ENCODE peak calls at places on chromosomes 3 and 15, in eight cellular contexts. B is mucosa of gallbladder; Z is adipocyte; R is activated CD4-positive, alpha-beta T cell treated with anti-CD3 and anti-CD28 coated beads, Interleukin-2, amount 10 ng/mL, durations not matched to agents 7 days and 5 days; N is activated gamma-delta T cell treated with Interleukin-2 at 50 U/mL for 16 hours; E is stimulated activated CD8-positive, alpha-beta memory T cell treated with anti-CD3 and anti-CD28 coated beads, Interleukin-7, amount 100 ng/mL, for 1 hour; I is dorsolateral prefrontal cortex; U is astrocyte of the spinal cord. O is an unnamed sample.

GRCh38 chr3:120018299-120018698 is 75.9 kb downstream of the GSK3B start:
- DNase-seq in B (no peak), Z (no peak), R (no peak), N (no peak), E (no peak), I (no peak), U (no peak), O (no peak)

GRCh38 chr3:1087066-1087555 is 5.7 kb upstream of the CNTN6 start:
- DNase-seq in B (peak; percentile 83), Z (peak; percentile 29), R (no peak), N (no peak), E (no peak), I (no peak), U (peak; percentile 95), O (peak; percentile 23)

GRCh38 chr3:85760342-85760741 is 801.6 kb downstream of the CADM2 start:
- DNase-seq in B (no peak), Z (no peak), R (no peak), N (no peak), E (no peak), I (no peak), U (no peak), O (no peak)

GRCh38 chr3:188299713-188300112 is 145.8 kb downstream of the LPP start:
- DNase-seq in B (no peak), Z (no peak), R (no peak), N (no peak), E (no peak), I (no peak), U (no peak), O (no peak)

GRCh38 chr3:107954845-107955244 is 136.0 kb downstream of the CD47 start:
- DNase-seq in B (no peak), Z (no peak), R (peak; percentile 7), N (no peak), E (no peak), I (no peak), U (no peak), O (no peak)

GRCh38 chr3:132380979-132381944 is 36.0 kb upstream of the DNAJC13 start:
- DNase-seq in B (no peak), Z (no peak), R (no peak), N (no peak), E (no peak), I (no peak), U (no peak), O (no peak)

GRCh38 chr3:149701206-149701976 is 43.6 kb upstream of the WWTR1 start:
- DNase-seq in B (no peak), Z (no peak), R (no peak), N (no peak), E (no peak), I (no peak), U (no peak), O (no peak)

GRCh38 chr3:105812194-105812586 is 56.6 kb downstream of the CBLB start:
- DNase-seq in B (no peak), Z (no peak), R (no peak), N (no peak), E (no peak), I (no peak), U (no peak), O (no peak)

GRCh38 chr3:49724586-49724985 is 835 bp upstream of the GMPPB start:
- DNase-seq in B (no peak), Z (no peak), R (peak; percentile 29), N (no peak), E (no peak), I (no peak), U (peak; percentile 21), O (no peak)

GRCh38 chr3:194749631-194750271 is 64.1 kb downstream of the FAM43A start:
- DNase-seq in B (no peak), Z (no peak), R (no peak), N (no peak), E (no peak), I (no peak), U (peak; percentile 30), O (peak; percentile 41)

GRCh38 chr3:13199006-13199776 is 126.0 kb upstream of the IQSEC1 start:
- DNase-seq in B (no peak), Z (no peak), R (no peak), N (no peak), E (no peak), I (no peak), U (no peak), O (no peak)

GRCh38 chr3:851098-851790 is 241.6 kb upstream of the CNTN6 start:
- DNase-seq in B (no peak), Z (no peak), R (no peak), N (no peak), E (no peak), I (no peak), U (no peak), O (no peak)

GRCh38 chr3:129485681-129486056 is 42.8 kb upstream of the RHO start:
- DNase-seq in B (peak; percentile 82), Z (peak; percentile 98), R (no peak), N (no peak), E (no peak), I (peak; percentile 54), U (peak; percentile 90), O (peak; percentile 99)

GRCh38 chr3:139219463-139219862 is 124.4 kb upstream of the MRPS22 start:
- DNase-seq in B (no peak), Z (no peak), R (no peak), N (no peak), E (no peak), I (no peak), U (no peak), O (no peak)

GRCh38 chr3:8509961-8510360 is 8.3 kb downstream of the LMCD1 start:
- DNase-seq in B (no peak), Z (peak; percentile 63), R (no peak), N (no peak), E (no peak), I (no peak), U (peak; percentile 89), O (peak; percentile 60)

GRCh38 chr15:89399390-89400120 is 64.9 kb upstream of the POLG start:
- DNase-seq in B (no peak), Z (no peak), R (no peak), N (no peak), E (no peak), I (peak; percentile 21), U (no peak), O (peak; percentile 39)

GRCh38 chr3:152399374-152399773 is 130.6 kb downstream of the MBNL1 start:
- DNase-seq in B (no peak), Z (peak; percentile 62), R (no peak), N (no peak), E (no peak), I (no peak), U (peak; percentile 56), O (no peak)

GRCh38 chr3:94405258-94406035 is 342.6 kb downstream of the NSUN3 start:
- DNase-seq in B (no peak), Z (no peak), R (no peak), N (no peak), E (no peak), I (no peak), U (peak; percentile 69), O (peak; percentile 17)

GRCh38 chr15:40943764-40944365 is 9.4 kb upstream of the CHAC1 start:
- DNase-seq in B (no peak), Z (no peak), R (no peak), N (no peak), E (no peak), I (no peak), U (no peak), O (no peak)

GRCh38 chr3:42666022-42666421 is 12.5 kb downstream of the ZBTB47 start:
- DNase-seq in B (no peak), Z (no peak), R (no peak), N (no peak), E (no peak), I (no peak), U (no peak), O (no peak)

GRCh38 chr3:53222183-53222901 is 33.5 kb downstream of the TKT start:
- DNase-seq in B (no peak), Z (no peak), R (no peak), N (no peak), E (no peak), I (no peak), U (no peak), O (no peak)

O was measured in cardiac muscle cell.